ENCODE peak calls at places on chromosomes 16 and 17, in five cellular contexts. H is colonic mucosa, S is H1, I is heart left ventricle, Z is AG04450. M is an unnamed sample.

GRCh38 chr16:27844826-27845225 is 218.7 kb downstream of the GSG1L start:
- DNase-seq in I (no peak), Z (no peak), S (no peak), H (no peak), M (no peak)

GRCh38 chr17:81508639-81509047 is 4.0 kb downstream of the ACTG1 start:
- DNase-seq in S (no peak), I (peak), H (no peak), Z (no peak), M (no peak)

GRCh38 chr17:73201215-73202069 is 8.6 kb downstream of the COG1 start:
- DNase-seq in I (no peak), Z (no peak), H (no peak), S (no peak), M (no peak)

GRCh38 chr16:23356941-23357340 is 54.8 kb downstream of the SCNN1B start:
- DNase-seq in Z (no peak), S (no peak), H (no peak), I (no peak), M (no peak)

GRCh38 chr16:63890072-63890471 is 1231.8 kb downstream of the CDH11 start:
- DNase-seq in I (peak), H (peak), S (no peak), Z (no peak), M (no peak)

GRCh38 chr17:48522031-48522593 is 8.7 kb downstream of the HOXB1 start:
- DNase-seq in H (no peak), Z (no peak), I (peak), S (no peak), M (no peak)

GRCh38 chr16:55021595-55022475 is 91.2 kb downstream of the IRX5 start:
- DNase-seq in I (no peak), Z (no peak), H (peak), S (peak), M (no peak)

GRCh38 chr17:43983515-43984411 is 20.7 kb upstream of the NAGS start:
- DNase-seq in S (no peak), H (peak), Z (no peak), I (peak), M (peak)

GRCh38 chr16:29158031-29158430 is 173.2 kb downstream of the LAT start:
- DNase-seq in Z (no peak), H (no peak), I (peak), S (no peak), M (no peak)

GRCh38 chr17:79528592-79529125 is 82.2 kb downstream of the RBFOX3 start:
- DNase-seq in Z (no peak), I (no peak), H (no peak), S (no peak), M (no peak)

GRCh38 chr16:62067981-62068380 is 31.7 kb upstream of the CDH8 start:
- DNase-seq in S (no peak), Z (no peak), I (no peak), H (no peak), M (no peak)

GRCh38 chr16:29857133-29857760 is 5.8 kb downstream of the CDIPT start:
- DNase-seq in Z (no peak), S (no peak), H (no peak), I (no peak), M (no peak)

GRCh38 chr17:66677201-66677981 is 157.5 kb upstream of the CACNG5 start:
- DNase-seq in S (no peak), H (no peak), Z (peak), I (no peak), M (no peak)

GRCh38 chr16:27174798-27175197 is 28.5 kb upstream of the KDM8 start:
- DNase-seq in H (no peak), S (no peak), Z (no peak), I (no peak), M (no peak)

GRCh38 chr16:57690782-57691471 is 3.7 kb upstream of the DRC7 start:
- DNase-seq in S (no peak), I (no peak), Z (no peak), H (no peak), M (no peak)

GRCh38 chr16:13325396-13325795 is 424.0 kb downstream of the SHISA9 start:
- DNase-seq in I (no peak), H (no peak), S (no peak), Z (no peak), M (no peak)

GRCh38 chr17:60169921-60170817 is 20.4 kb downstream of the CA4 start:
- DNase-seq in Z (no peak), S (no peak), I (peak), H (peak), M (no peak)

GRCh38 chr17:43467981-43468541 is 15.7 kb upstream of the DHX8 start:
- DNase-seq in Z (no peak), H (no peak), S (no peak), I (no peak), M (peak)

GRCh38 chr16:70770968-70771552 is 29.9 kb downstream of the VAC14 start:
- DNase-seq in S (no peak), H (peak), I (no peak), Z (no peak), M (peak)

GRCh38 chr17:81444610-81445339 is 49.5 kb downstream of the BAHCC1 start:
- DNase-seq in Z (no peak), S (no peak), H (no peak), I (no peak), M (no peak)

GRCh38 chr17:58320570-58321323 is 7.8 kb downstream of the TSPOAP1 start:
- DNase-seq in I (no peak), H (no peak), S (no peak), Z (no peak), M (no peak)

GRCh38 chr17:58318627-58319180 is 9.9 kb downstream of the TSPOAP1 start:
- DNase-seq in S (no peak), Z (no peak), I (no peak), H (no peak), M (no peak)

GRCh38 chr17:58318065-58318481 is 10.5 kb downstream of the TSPOAP1 start:
- DNase-seq in S (no peak), H (no peak), Z (no peak), I (no peak), M (peak)

GRCh38 chr17:58320163-58320558 is 8.4 kb downstream of the TSPOAP1 start:
- DNase-seq in H (no peak), S (no peak), I (no peak), Z (no peak), M (no peak)

DNA sequence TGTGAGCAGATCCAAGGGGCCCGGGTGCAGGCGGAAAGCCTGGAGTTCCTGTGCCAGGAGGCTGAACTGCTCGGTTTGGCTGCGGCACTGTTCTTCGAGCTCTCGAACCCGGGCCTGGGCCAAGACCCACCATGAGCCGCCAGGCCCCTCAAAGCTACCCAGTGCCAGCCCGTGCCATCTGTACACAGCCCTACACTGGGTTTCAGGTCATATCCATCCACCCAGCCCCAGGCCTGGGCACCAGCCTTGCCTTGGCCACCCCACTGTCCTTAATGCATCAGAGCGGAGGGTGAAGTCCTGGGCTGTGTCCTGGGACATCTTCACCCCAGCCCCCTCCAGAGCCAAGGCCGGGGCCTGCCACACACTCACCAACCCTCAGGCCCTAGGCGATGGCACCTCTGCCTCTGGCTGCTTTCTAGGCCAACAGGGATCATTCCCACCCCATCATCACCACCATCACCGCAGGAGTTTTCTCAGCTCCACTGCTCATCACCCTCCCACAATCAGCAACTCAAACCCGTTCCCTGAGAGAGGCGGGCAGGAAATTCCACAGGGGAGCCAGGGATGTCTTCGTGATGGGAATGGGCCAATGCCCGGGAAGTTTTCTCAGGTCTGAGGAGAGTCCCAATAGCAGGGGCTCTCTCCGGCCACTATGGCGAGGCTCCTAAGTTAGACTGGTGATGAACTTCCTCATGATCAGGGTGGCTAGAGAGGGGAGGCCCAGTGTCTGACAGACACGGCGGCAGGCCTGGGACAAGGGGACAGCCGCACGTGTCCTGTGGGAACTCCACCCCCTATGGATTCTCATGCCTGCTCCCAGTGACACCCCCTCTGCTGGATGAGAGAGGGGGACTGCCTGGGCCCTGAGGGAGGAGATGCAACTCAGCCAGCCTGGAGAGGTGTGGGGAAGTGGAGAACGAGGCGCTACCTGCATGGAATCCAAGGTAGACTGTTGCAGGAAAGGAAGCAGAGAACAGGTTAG is 9.1 kb downstream of the TSPOAP1 start:
- DNase-seq in I (peak), S (no peak), H (no peak), Z (no peak), M (peak)
- H3K27ac ChIP-seq in I (no peak), S (no peak), H (no peak), Z (no peak), M (no peak)

GRCh38 chr16:89565506-89566372 is 5.3 kb downstream of the RPL13 start:
- DNase-seq in Z (no peak), H (peak), I (no peak), S (no peak), M (no peak)
- H3K4me3 ChIP-seq in Z (peak), H (no peak), I (peak), S (peak), M (peak)

DNA sequence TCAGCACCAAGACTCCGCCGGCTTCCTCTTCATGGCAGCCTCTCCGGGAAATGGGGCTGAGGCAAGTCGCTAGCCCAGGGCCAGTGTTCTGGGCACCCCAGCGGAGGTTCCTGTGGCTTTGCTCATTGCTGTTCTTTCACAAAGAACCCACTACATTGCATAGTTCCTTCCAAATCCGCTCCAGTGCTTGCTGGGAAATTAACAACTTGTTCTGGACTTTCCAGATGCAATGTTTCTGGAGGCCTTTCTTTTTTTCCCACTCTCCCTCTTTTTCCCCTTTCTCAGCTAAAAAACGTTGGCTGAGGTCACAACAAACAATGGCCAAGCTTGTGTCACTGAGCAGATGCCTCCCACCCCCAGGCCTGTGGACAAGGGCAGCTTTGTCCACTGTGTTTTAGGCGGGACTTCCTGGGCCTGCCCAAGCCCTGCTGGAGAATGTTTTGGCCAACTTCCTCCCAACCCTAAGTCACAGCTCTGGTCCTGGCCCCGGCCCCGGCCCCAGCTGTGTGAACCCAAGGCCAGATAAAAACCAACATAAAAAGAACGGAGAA is 131.5 kb upstream of the RCVRN start:
- DNase-seq in H (peak), S (no peak), Z (no peak), I (peak), M (peak)
- H3K27ac ChIP-seq in H (peak), S (no peak), Z (no peak), I (peak), M (peak)

DNA sequence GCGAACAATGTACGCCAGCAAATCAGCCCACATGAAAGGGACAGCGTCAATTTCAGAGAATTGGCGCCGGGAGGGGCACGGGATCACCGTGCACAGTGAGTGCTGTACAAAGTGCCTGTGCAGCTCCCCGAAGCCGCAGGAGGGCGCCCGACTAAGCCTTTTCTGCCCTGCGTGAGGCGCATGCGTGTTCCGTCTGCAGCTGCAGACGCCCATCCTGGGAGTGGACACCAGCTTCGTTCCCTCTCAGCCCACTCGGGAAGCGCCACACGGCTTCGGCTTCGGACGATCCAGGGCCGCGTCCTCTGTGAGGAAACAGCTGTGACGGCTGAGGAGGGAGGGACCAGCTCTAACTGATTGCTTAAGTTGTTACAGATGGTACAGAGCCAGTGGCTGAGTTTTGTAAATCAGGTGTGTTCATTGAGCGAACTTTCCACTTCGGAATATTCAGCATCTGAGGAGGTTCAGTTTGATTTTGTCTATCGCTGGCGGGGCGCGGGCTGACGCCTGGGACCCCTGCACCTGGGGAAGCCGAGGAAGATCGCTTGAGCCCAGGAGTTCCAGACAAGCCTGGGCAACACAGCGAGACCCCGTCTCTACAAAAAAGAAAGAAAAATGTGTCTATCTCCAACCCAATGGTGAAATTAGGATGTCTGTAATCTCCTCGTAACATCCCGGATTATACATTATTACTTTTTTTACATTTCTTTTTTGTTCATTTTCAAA is 15.4 kb upstream of the ZNF287 start:
- DNase-seq in I (peak), Z (peak), H (peak), S (peak), M (peak)
- H3K4me3 ChIP-seq in I (peak), Z (peak), H (peak), S (peak), M (peak)

DNA sequence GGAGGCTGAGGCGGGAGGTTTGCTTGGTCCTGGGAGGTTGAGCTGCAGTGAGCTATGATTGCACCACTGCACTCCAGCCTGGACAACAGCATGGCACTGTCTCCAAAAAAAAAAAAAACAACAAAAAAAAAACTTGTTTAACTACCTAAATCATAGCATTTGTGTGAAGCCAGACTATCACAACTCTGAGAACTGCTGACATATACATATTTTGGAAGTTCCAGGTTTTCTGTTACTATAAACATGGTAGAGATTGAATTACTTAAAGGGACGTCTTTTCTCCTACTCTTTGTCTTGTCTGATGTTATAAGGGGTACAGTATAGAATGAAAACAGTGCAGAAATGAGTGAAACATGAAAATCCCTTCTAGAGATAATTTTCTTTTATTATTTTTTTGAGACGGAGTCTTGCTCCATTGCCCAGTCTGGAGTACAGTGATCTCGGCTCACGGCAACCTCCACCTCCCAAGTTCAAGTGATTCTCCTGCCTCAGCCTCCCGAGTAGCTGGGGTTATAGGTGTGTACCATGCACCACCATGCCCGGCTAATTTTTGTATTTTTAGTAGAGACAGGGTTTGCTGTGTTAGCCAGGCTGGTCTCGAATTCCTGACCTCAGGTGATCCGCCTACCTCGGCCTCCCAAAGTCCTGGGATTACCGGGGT is 18.4 kb downstream of the ABCC1 start:
- DNase-seq in Z (no peak), S (no peak), I (no peak), H (no peak), M (no peak)
- H3K27ac ChIP-seq in Z (no peak), S (no peak), I (no peak), H (no peak), M (no peak)

DNA sequence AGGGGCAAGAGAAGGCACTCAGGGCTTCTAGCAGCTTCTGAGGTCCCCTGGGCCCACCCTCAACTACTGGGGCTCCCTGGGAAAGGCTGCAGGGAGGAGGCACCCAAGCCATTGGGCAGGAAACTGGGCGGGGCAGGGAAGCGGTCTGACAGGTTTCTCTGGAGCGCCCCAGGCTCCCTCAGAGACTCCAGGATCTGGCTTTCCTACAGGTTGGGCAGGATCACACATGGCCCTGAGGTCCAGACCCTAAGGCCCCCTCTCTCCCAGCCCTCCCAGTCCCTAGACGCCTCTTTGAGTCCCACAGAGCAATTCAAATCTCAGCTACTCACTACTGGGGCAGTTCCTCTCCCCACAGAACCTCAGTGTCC is 14.3 kb downstream of the JUP start:
- DNase-seq in S (no peak), I (no peak), H (peak), Z (no peak), M (no peak)
- H3K4me3 ChIP-seq in S (no peak), I (no peak), H (no peak), Z (no peak), M (no peak)

DNA sequence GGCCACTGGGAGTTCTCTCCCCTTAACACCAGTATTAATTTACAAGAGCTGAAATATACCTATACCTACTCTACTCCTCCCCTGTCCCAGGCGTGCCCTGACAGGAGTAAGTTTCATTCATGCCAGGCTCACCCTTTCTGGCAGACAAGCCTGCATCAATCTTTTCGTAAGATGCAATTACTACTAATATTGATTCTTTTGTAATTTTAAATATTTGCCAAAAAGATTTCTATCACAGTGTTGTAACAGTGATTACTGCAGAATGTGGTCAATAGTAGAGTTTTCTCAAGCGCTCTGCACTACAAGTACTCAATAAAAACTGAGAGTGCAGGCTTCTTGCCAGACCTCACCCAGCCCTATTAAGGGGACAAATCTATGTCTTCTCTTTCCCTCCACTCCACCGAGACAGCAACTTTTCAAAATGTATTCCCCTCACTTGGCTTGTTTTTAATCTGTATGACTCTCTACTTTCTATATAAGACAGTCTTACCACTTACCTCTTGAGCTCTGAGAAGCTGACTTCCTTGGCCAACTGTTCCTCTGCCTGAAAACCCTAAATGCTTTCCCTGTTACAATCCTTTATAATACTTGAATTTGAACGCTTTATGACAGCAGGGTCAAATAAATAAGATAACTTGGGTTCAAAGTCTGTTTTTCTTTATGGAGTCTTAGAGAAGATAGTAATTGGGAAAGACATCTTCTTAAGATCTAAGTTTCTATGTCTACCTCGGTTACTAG is at the start of gene TMIGD1:
- DNase-seq in Z (no peak), I (no peak), H (no peak), S (no peak), M (no peak)
- H3K27ac ChIP-seq in Z (no peak), I (no peak), H (peak), S (no peak), M (no peak)